ENCODE peak calls at places on chromosomes 12 and 14, in nine cellular contexts. M, O, F, K, W, T, E, H and Z are unnamed samples.

GRCh38 chr14:74566174-74567125 is 45.6 kb downstream of the LTBP2 start:
- DNase-seq in E (peak; percentile 98), K (no peak), M (no peak), O (peak; percentile 98), W (no peak), H (no peak), T (no peak), F (no peak), Z (no peak)

GRCh38 chr12:113220593-113221180 is 577 bp upstream of the TPCN1 start:
- DNase-seq in H (no peak), W (no peak), F (no peak), O (no peak), T (no peak), M (no peak), K (no peak), E (peak; percentile 30), Z (no peak)

GRCh38 chr12:47343684-47344567 is 264.2 kb upstream of the AMIGO2 start:
- DNase-seq in M (peak; percentile 6), W (peak; percentile 88), F (no peak), E (peak; percentile 44), H (no peak), O (no peak), K (no peak), T (no peak), Z (no peak)

GRCh38 chr12:10175849-10176641 is 2.8 kb upstream of the TMEM52B start:
- DNase-seq in O (peak; percentile 51), E (no peak), H (no peak), F (no peak), M (no peak), T (no peak), K (no peak), W (no peak), Z (no peak)

GRCh38 chr12:66438601-66439000 is 136.3 kb downstream of the HELB start:
- DNase-seq in M (no peak), O (no peak), T (peak; percentile 26), W (peak; percentile 18), F (no peak), H (no peak), K (no peak), E (peak; percentile 34), Z (no peak)

GRCh38 chr14:54803926-54804719 is 98.5 kb downstream of the GCH1 start:
- DNase-seq in W (no peak), H (no peak), T (no peak), F (no peak), M (no peak), O (no peak), E (no peak), K (no peak), Z (no peak)

GRCh38 chr14:49986344-49987014 is 93.6 kb downstream of the ARF6 start:
- DNase-seq in M (no peak), K (no peak), W (peak; percentile 58), O (no peak), T (peak; percentile 70), F (no peak), E (no peak), H (no peak), Z (no peak)

GRCh38 chr14:76089151-76089550 is 62.6 kb upstream of the GPATCH2L start:
- DNase-seq in E (no peak), O (no peak), K (no peak), H (no peak), W (no peak), M (no peak), F (no peak), T (no peak), Z (no peak)

GRCh38 chr12:28172434-28173030 is 17.7 kb upstream of the CCDC91 start:
- DNase-seq in T (peak; percentile 80), O (peak; percentile 71), K (no peak), M (peak; percentile 21), E (peak; percentile 90), H (peak; percentile 27), F (peak; percentile 42), W (peak; percentile 68), Z (no peak)

GRCh38 chr12:120722784-120723183 is 2.8 kb upstream of the ACADS start:
- DNase-seq in O (no peak), T (no peak), K (no peak), F (no peak), H (no peak), W (no peak), M (no peak), E (no peak), Z (no peak)

GRCh38 chr14:81137316-81137715 is 83.4 kb downstream of the GTF2A1 start:
- DNase-seq in E (peak; percentile 64), K (no peak), O (peak; percentile 77), M (no peak), W (peak; percentile 48), F (peak; percentile 24), H (no peak), T (peak; percentile 17), Z (no peak)

GRCh38 chr12:49344486-49345047 is 2.1 kb upstream of the DNAJC22 start:
- DNase-seq in E (no peak), H (no peak), O (no peak), W (no peak), K (no peak), M (no peak), T (no peak), F (no peak), Z (no peak)

GRCh38 chr12:104957388-104958008 is 592 bp downstream of the SLC41A2 start:
- DNase-seq in K (no peak), M (no peak), E (peak; percentile 44), O (no peak), W (no peak), T (no peak), H (no peak), F (peak; percentile 77), Z (no peak)

GRCh38 chr14:51996148-51996746 is 6.9 kb downstream of the RTRAF start:
- DNase-seq in O (no peak), K (no peak), W (peak; percentile 68), H (no peak), M (no peak), E (peak; percentile 58), T (peak; percentile 78), F (no peak), Z (no peak)

GRCh38 chr12:56629459-56630179 is 507 bp downstream of the BAZ2A start:
- DNase-seq in H (peak; percentile 28), T (peak; percentile 42), K (peak; percentile 34), O (no peak), F (peak; percentile 67), W (no peak), E (peak; percentile 18), M (no peak), Z (peak; percentile 51)

GRCh38 chr12:99915251-99916082 is 69.3 kb downstream of the ANKS1B start:
- DNase-seq in O (no peak), T (peak; percentile 31), E (peak; percentile 86), K (no peak), M (no peak), F (no peak), H (no peak), W (peak; percentile 65), Z (no peak)

GRCh38 chr12:17992002-17992656 is 97.9 kb downstream of the RERGL start:
- DNase-seq in K (no peak), T (peak; percentile 46), F (peak; percentile 20), H (no peak), M (no peak), W (peak; percentile 7), E (peak; percentile 53), O (peak; percentile 17), Z (no peak)

GRCh38 chr12:53623526-53623925 is 2.7 kb downstream of the ATF7 start:
- DNase-seq in M (peak; percentile 24), O (no peak), T (peak; percentile 78), F (no peak), E (no peak), K (no peak), W (peak; percentile 66), H (no peak), Z (no peak)

DNA sequence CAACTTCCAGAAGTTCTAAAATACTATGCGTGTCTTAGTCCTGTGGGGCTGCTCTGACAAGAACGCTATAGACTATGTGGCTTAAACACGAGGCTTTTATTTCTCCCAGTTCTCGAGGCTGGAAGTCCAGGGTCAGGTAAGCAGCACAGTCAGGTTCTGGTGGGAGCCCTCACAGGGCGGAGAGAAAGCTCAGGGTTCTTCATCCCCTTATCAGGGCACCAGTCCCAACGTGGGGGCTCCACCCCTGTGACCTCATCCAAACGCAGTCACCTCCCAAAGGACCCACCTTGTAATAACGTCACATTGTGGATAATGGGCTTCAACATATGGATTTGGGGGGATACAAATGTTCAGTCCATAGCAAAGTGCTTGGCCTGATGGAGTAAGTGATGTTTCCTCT is 37.1 kb upstream of the TC2N start:
- DNase-seq in M (no peak), T (no peak), E (no peak), H (no peak), F (no peak), K (no peak), O (no peak), W (no peak), Z (no peak)
- H3K27ac ChIP-seq in M (no peak overlapping the region), T (no peak overlapping the region), E (no peak overlapping the region), H (peak overlapping the region; percentile 92), F (no peak overlapping the region), K (peak overlapping the region; percentile 86), O (no peak overlapping the region), W (no peak overlapping the region), Z (peak overlapping the region; percentile 31)

DNA sequence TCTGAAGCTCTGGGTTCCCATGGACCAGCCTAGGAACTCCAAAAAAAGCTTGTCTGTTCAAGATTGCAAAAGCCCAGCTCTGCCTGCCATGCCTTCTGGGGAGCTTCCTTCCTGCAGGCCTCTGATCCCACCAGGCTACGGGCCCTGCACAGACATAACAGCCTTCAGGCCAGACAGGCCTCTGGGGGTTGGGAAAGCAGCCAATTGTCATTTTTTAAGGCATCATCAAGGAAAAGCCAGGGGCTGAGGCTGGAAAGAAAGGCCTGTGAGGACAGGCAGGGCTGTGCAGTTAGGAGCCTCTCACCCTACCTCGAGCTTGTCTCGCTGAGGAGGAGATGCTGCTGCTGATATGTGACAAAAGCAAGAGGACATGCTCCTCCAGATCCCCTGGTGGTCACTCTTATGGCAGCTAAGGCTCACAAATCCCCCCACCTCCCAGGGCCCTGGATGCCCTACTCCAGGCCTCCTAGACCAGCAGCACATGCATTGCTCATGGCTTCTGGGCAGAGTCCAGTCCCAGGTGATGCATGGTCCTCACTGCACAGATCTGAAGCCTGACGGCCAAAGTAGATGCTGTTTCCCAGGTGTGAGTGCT is 2.9 kb downstream of the TMEM229B start:
- DNase-seq in E (no peak), M (no peak), H (no peak), T (peak; percentile 67), W (no peak), O (no peak), K (no peak), F (no peak), Z (no peak)
- TF ChIP-seq CTCF in E (no peak), M (no peak), H (no peak), T (no peak), W (no peak), O (no peak), K (no peak), F (no peak), Z (no peak)

GRCh38 chr14:33219957-33220356 is 281.3 kb downstream of the NPAS3 start:
- DNase-seq in M (no peak), T (no peak), E (no peak), H (no peak), K (no peak), W (no peak), O (no peak), F (no peak), Z (no peak)

GRCh38 chr14:33218030-33218429 is 279.4 kb downstream of the NPAS3 start:
- DNase-seq in F (no peak), M (no peak), W (no peak), T (no peak), K (no peak), O (no peak), H (no peak), E (no peak), Z (no peak)
- H3K27ac ChIP-seq in F (no peak overlapping the region), M (no peak overlapping the region), W (no peak overlapping the region), T (no peak overlapping the region), K (no peak overlapping the region), O (no peak overlapping the region), H (no peak overlapping the region), E (no peak overlapping the region), Z (no peak overlapping the region)

GRCh38 chr12:108712164-108712924 is 19.0 kb downstream of the CORO1C start:
- DNase-seq in W (no peak), F (no peak), T (no peak), H (no peak), E (no peak), K (no peak), M (no peak), O (no peak), Z (no peak)
- TF ChIP-seq CTCF in W (no peak), F (no peak), T (no peak), H (no peak), E (no peak), K (no peak), M (no peak), O (no peak), Z (no peak)